ENCODE peak calls at places on chromosomes 6 and 20, in nine cellular contexts. S, M, R, D, A, O, Q, Y and U are unnamed samples.

GRCh38 chr20:3777726-3778629 is 3.3 kb downstream of the SPEF1 start:
- DNase-seq in A (no peak), Y (peak; percentile 62), O (peak; percentile 72), Q (no peak), R (no peak), M (peak; percentile 60), S (no peak), D (no peak), U (peak; percentile 90)

GRCh38 chr6:37783831-37784584 is 35.5 kb upstream of the ZFAND3 start:
- DNase-seq in Q (no peak), Y (peak; percentile 28), R (no peak), A (no peak), O (peak; percentile 42), M (no peak), S (peak; percentile 32), D (no peak), U (peak; percentile 83)

GRCh38 chr6:683742-684440 is 9.0 kb downstream of the EXOC2 start:
- DNase-seq in S (no peak), Y (no peak), Q (no peak), A (peak; percentile 81), D (no peak), R (no peak), M (no peak), O (no peak), U (peak; percentile 42)

GRCh38 chr20:43940518-43941225 is 26.0 kb downstream of the TOX2 start:
- DNase-seq in Y (no peak), O (no peak), A (no peak), R (no peak), S (no peak), M (no peak), D (no peak), Q (no peak), U (no peak)

GRCh38 chr6:112396221-112396620 is 49.1 kb downstream of the RFPL4B start:
- DNase-seq in D (no peak), A (no peak), Q (no peak), R (no peak), M (no peak), S (no peak), Y (no peak), O (no peak), U (no peak)

GRCh38 chr20:61839223-61839911 is 226.3 kb downstream of the TAF4 start:
- DNase-seq in O (no peak), Q (no peak), A (no peak), M (no peak), Y (no peak), R (no peak), D (no peak), S (no peak), U (no peak)

GRCh38 chr6:150406948-150407347 is 38.1 kb downstream of the IYD start:
- DNase-seq in D (no peak), A (no peak), R (no peak), M (no peak), S (no peak), O (no peak), Q (no peak), Y (no peak), U (no peak)

GRCh38 chr6:81648502-81648901 is 104.0 kb downstream of the TENT5A start:
- DNase-seq in R (no peak), A (no peak), Q (no peak), M (no peak), S (no peak), Y (no peak), D (no peak), O (no peak), U (no peak)

GRCh38 chr6:36349240-36349639 is 12.6 kb upstream of the BNIP5 start:
- DNase-seq in O (peak; percentile 47), Y (no peak), D (no peak), R (no peak), Q (no peak), M (no peak), S (no peak), A (no peak), U (no peak)

GRCh38 chr6:5125152-5126006 is 40.2 kb downstream of the PPP1R3G start:
- DNase-seq in R (no peak), Y (no peak), D (no peak), O (no peak), A (no peak), Q (no peak), S (no peak), M (no peak), U (no peak)

GRCh38 chr6:27128796-27129094 is 118.8 kb upstream of the PRSS16 start:
- DNase-seq in M (no peak), D (no peak), A (no peak), O (no peak), Y (no peak), Q (no peak), S (no peak), R (no peak), U (no peak)

GRCh38 chr20:5150226-5151076 is 23.6 kb downstream of the CDS2 start:
- DNase-seq in A (no peak), M (no peak), Y (no peak), O (no peak), R (no peak), S (no peak), D (no peak), Q (no peak), U (no peak)

GRCh38 chr6:42010909-42011308 is 39.4 kb upstream of the TAF8 start:
- DNase-seq in O (no peak), S (no peak), Q (no peak), A (no peak), R (no peak), M (no peak), Y (no peak), D (no peak), U (no peak)

GRCh38 chr6:20800229-20800628 is 266.0 kb downstream of the CDKAL1 start:
- DNase-seq in Y (no peak), D (no peak), S (no peak), A (no peak), O (no peak), M (no peak), Q (no peak), R (no peak), U (no peak)

GRCh38 chr6:14732845-14733757 is 512.8 kb upstream of the JARID2 start:
- DNase-seq in S (no peak), Y (no peak), A (no peak), R (no peak), Q (no peak), O (no peak), M (peak; percentile 59), D (peak; percentile 55), U (no peak)

GRCh38 chr6:122471107-122472021 is at the start of gene SERINC1:
- DNase-seq in M (peak; percentile 95), D (peak; percentile 96), Y (peak; percentile 96), Q (peak; percentile 87), A (peak; percentile 83), S (peak; percentile 72), O (peak; percentile 88), R (peak; percentile 87), U (peak; percentile 95)

GRCh38 chr6:13814176-13814937 is at the start of gene MCUR1:
- DNase-seq in S (peak; percentile 54), D (peak; percentile 92), M (peak; percentile 89), O (peak; percentile 94), Y (peak; percentile 87), A (peak; percentile 81), Q (peak; percentile 72), R (peak; percentile 69), U (peak; percentile 88)

GRCh38 chr20:50762435-50763201 is 31.2 kb downstream of the PARD6B start:
- DNase-seq in D (peak; percentile 85), Q (no peak), S (peak; percentile 34), R (no peak), A (no peak), Y (peak; percentile 91), M (peak; percentile 33), O (no peak), U (peak; percentile 89)

GRCh38 chr6:71886184-71887005 is at the start of gene RIMS1:
- DNase-seq in A (peak; percentile 27), Y (no peak), M (no peak), D (no peak), O (peak; percentile 34), S (no peak), Q (no peak), R (no peak), U (peak; percentile 28)

GRCh38 chr20:61433816-61434215 is 181.8 kb downstream of the CDH4 start:
- DNase-seq in S (no peak), Q (no peak), D (no peak), A (peak; percentile 21), M (no peak), R (no peak), O (no peak), Y (no peak), U (no peak)

GRCh38 chr6:100296810-100297544 is 167.7 kb downstream of the SIM1 start:
- DNase-seq in Y (no peak), A (no peak), O (no peak), R (no peak), S (no peak), M (no peak), Q (no peak), D (no peak), U (no peak)

GRCh38 chr6:39688494-39688893 is 36.7 kb downstream of the KIF6 start:
- DNase-seq in O (no peak), M (no peak), D (no peak), A (no peak), Y (no peak), R (no peak), Q (no peak), S (no peak), U (no peak)

GRCh38 chr6:1400126-1400850 is 10.9 kb downstream of the FOXF2 start:
- DNase-seq in M (no peak), O (no peak), A (no peak), R (no peak), Q (no peak), D (no peak), S (no peak), Y (peak; percentile 16), U (no peak)

GRCh38 chr6:92315312-92315711 is 1104.0 kb downstream of the EPHA7 start:
- DNase-seq in D (no peak), Y (no peak), O (no peak), Q (no peak), R (no peak), S (no peak), M (no peak), A (no peak), U (no peak)

GRCh38 chr20:50624351-50625016 is 66.9 kb downstream of the RIPOR3 start:
- DNase-seq in O (no peak), M (no peak), R (no peak), Q (no peak), A (no peak), D (no peak), Y (peak; percentile 78), S (no peak), U (no peak)

GRCh38 chr6:27407153-27407814 is 18.7 kb downstream of the ZNF391 start:
- DNase-seq in A (no peak), Q (no peak), S (no peak), O (no peak), Y (no peak), M (no peak), R (no peak), D (no peak), U (no peak)

GRCh38 chr6:18439581-18439980 is 52.4 kb downstream of the RNF144B start:
- DNase-seq in Y (no peak), D (no peak), M (no peak), S (no peak), O (no peak), A (no peak), Q (no peak), R (no peak), U (no peak)

GRCh38 chr6:72784581-72784980 is 162.7 kb downstream of the KCNQ5 start:
- DNase-seq in Y (no peak), A (no peak), M (no peak), D (no peak), S (no peak), O (no peak), R (no peak), Q (no peak), U (no peak)

GRCh38 chr6:74491844-74492374 is 713.9 kb downstream of the COL12A1 start:
- DNase-seq in O (no peak), S (no peak), D (no peak), Y (no peak), R (no peak), M (no peak), Q (no peak), A (no peak), U (no peak)

GRCh38 chr6:667253-667927 is 10.5 kb upstream of the HUS1B start:
- DNase-seq in Y (no peak), Q (no peak), O (no peak), M (no peak), S (no peak), R (no peak), D (no peak), A (no peak), U (no peak)

GRCh38 chr6:41967312-41968287 is 26.0 kb upstream of the CCND3 start:
- DNase-seq in R (no peak), A (peak; percentile 16), D (no peak), Y (no peak), S (no peak), Q (no peak), O (no peak), M (no peak), U (no peak)